ENCODE peak calls at places on chromosomes 3 and 15, in six cellular contexts. One of them, this sample, is unnamed.

GRCh38 chr3:35723480-35724097 is 84.3 kb downstream of the ARPP21 start:
- DNase-seq in A673: no peak
- DNase-seq in HFFc6: no peak
- DNase-seq in effector memory CD4-positive, alpha-beta T cell: no peak
- DNase-seq in NCI-H446 treated with DMSO at 0.1 percent for 48 hours: no peak
- DNase-seq in NCI-H2029: no peak
- DNase-seq in this sample: no peak

GRCh38 chr15:61032600-61033286 is 196.4 kb downstream of the RORA start:
- DNase-seq in A673: no peak
- DNase-seq in HFFc6: no peak
- DNase-seq in effector memory CD4-positive, alpha-beta T cell: no peak
- DNase-seq in NCI-H446 treated with DMSO at 0.1 percent for 48 hours: no peak
- DNase-seq in NCI-H2029: peak; percentile 18
- DNase-seq in this sample: peak; percentile 11

GRCh38 chr3:123276346-123276745 is 74.6 kb downstream of the SEC22A start:
- DNase-seq in A673: no peak
- DNase-seq in HFFc6: no peak
- DNase-seq in effector memory CD4-positive, alpha-beta T cell: no peak
- DNase-seq in NCI-H446 treated with DMSO at 0.1 percent for 48 hours: no peak
- DNase-seq in NCI-H2029: no peak
- DNase-seq in this sample: no peak

GRCh38 chr3:121660356-121661171 is at the start of gene HCLS1:
- DNase-seq in A673: peak; percentile 86
- DNase-seq in HFFc6: no peak
- DNase-seq in effector memory CD4-positive, alpha-beta T cell: peak; percentile 63
- DNase-seq in NCI-H446 treated with DMSO at 0.1 percent for 48 hours: no peak
- DNase-seq in NCI-H2029: peak; percentile 20
- DNase-seq in this sample: peak; percentile 12

GRCh38 chr3:44647771-44648170 is 761 bp upstream of the ZNF35 start:
- DNase-seq in A673: no peak
- DNase-seq in HFFc6: no peak
- DNase-seq in effector memory CD4-positive, alpha-beta T cell: no peak
- DNase-seq in NCI-H446 treated with DMSO at 0.1 percent for 48 hours: no peak
- DNase-seq in NCI-H2029: no peak
- DNase-seq in this sample: no peak

GRCh38 chr3:172696357-172696756 is 14.5 kb downstream of the NCEH1 start:
- DNase-seq in A673: no peak
- DNase-seq in HFFc6: no peak
- DNase-seq in effector memory CD4-positive, alpha-beta T cell: no peak
- DNase-seq in NCI-H446 treated with DMSO at 0.1 percent for 48 hours: no peak
- DNase-seq in NCI-H2029: no peak
- DNase-seq in this sample: no peak

GRCh38 chr3:190616627-190617026 is 102.7 kb downstream of the IL1RAP start:
- DNase-seq in A673: no peak
- DNase-seq in HFFc6: no peak
- DNase-seq in effector memory CD4-positive, alpha-beta T cell: no peak
- DNase-seq in NCI-H446 treated with DMSO at 0.1 percent for 48 hours: no peak
- DNase-seq in NCI-H2029: no peak
- DNase-seq in this sample: no peak

GRCh38 chr15:40902605-40903561 is 8.6 kb downstream of the VPS18 start:
- DNase-seq in A673: no peak
- DNase-seq in HFFc6: no peak
- DNase-seq in effector memory CD4-positive, alpha-beta T cell: no peak
- DNase-seq in NCI-H446 treated with DMSO at 0.1 percent for 48 hours: no peak
- DNase-seq in NCI-H2029: no peak
- DNase-seq in this sample: no peak

GRCh38 chr3:84925571-84925970 is 33.2 kb upstream of the CADM2 start:
- DNase-seq in A673: no peak
- DNase-seq in HFFc6: no peak
- DNase-seq in effector memory CD4-positive, alpha-beta T cell: no peak
- DNase-seq in NCI-H446 treated with DMSO at 0.1 percent for 48 hours: no peak
- DNase-seq in NCI-H2029: no peak
- DNase-seq in this sample: no peak

GRCh38 chr3:99862208-99862607 is 44.5 kb downstream of the CMSS1 start:
- DNase-seq in A673: no peak
- DNase-seq in HFFc6: peak; percentile 86
- DNase-seq in effector memory CD4-positive, alpha-beta T cell: no peak
- DNase-seq in NCI-H446 treated with DMSO at 0.1 percent for 48 hours: no peak
- DNase-seq in NCI-H2029: no peak
- DNase-seq in this sample: no peak

GRCh38 chr3:11238880-11239279 is 33.3 kb upstream of the ATG7 start:
- DNase-seq in A673: no peak
- DNase-seq in HFFc6: peak; percentile 94
- DNase-seq in effector memory CD4-positive, alpha-beta T cell: no peak
- DNase-seq in NCI-H446 treated with DMSO at 0.1 percent for 48 hours: no peak
- DNase-seq in NCI-H2029: no peak
- DNase-seq in this sample: peak; percentile 94

GRCh38 chr3:59247402-59247841 is 197.6 kb upstream of the CFAP20DC start:
- DNase-seq in A673: no peak
- DNase-seq in HFFc6: no peak
- DNase-seq in effector memory CD4-positive, alpha-beta T cell: no peak
- DNase-seq in NCI-H446 treated with DMSO at 0.1 percent for 48 hours: no peak
- DNase-seq in NCI-H2029: no peak
- DNase-seq in this sample: no peak

GRCh38 chr3:78911394-78911793 is 856.4 kb downstream of the ROBO1 start:
- DNase-seq in A673: no peak
- DNase-seq in HFFc6: no peak
- DNase-seq in effector memory CD4-positive, alpha-beta T cell: no peak
- DNase-seq in NCI-H446 treated with DMSO at 0.1 percent for 48 hours: no peak
- DNase-seq in NCI-H2029: no peak
- DNase-seq in this sample: no peak

GRCh38 chr3:52036222-52036694 is 20.1 kb downstream of the DUSP7 start:
- DNase-seq in A673: no peak
- DNase-seq in HFFc6: no peak
- DNase-seq in effector memory CD4-positive, alpha-beta T cell: no peak
- DNase-seq in NCI-H446 treated with DMSO at 0.1 percent for 48 hours: no peak
- DNase-seq in NCI-H2029: no peak
- DNase-seq in this sample: no peak

GRCh38 chr3:171809513-171810277 is 588 bp downstream of the PLD1 start:
- DNase-seq in A673: peak; percentile 81
- DNase-seq in HFFc6: peak; percentile 94
- DNase-seq in effector memory CD4-positive, alpha-beta T cell: no peak
- DNase-seq in NCI-H446 treated with DMSO at 0.1 percent for 48 hours: peak; percentile 49
- DNase-seq in NCI-H2029: peak; percentile 73
- DNase-seq in this sample: peak; percentile 99

GRCh38 chr15:28978011-28978378 is 92.2 kb downstream of the APBA2 start:
- DNase-seq in A673: no peak
- DNase-seq in HFFc6: no peak
- DNase-seq in effector memory CD4-positive, alpha-beta T cell: no peak
- DNase-seq in NCI-H446 treated with DMSO at 0.1 percent for 48 hours: no peak
- DNase-seq in NCI-H2029: no peak
- DNase-seq in this sample: no peak

GRCh38 chr3:195064300-195064931 is 206.5 kb downstream of the XXYLT1 start:
- DNase-seq in A673: no peak
- DNase-seq in HFFc6: no peak
- DNase-seq in effector memory CD4-positive, alpha-beta T cell: no peak
- DNase-seq in NCI-H446 treated with DMSO at 0.1 percent for 48 hours: no peak
- DNase-seq in NCI-H2029: no peak
- DNase-seq in this sample: no peak

GRCh38 chr3:23923786-23924185 is 6.9 kb downstream of the RPL15 start:
- DNase-seq in A673: no peak
- DNase-seq in HFFc6: peak; percentile 20
- DNase-seq in effector memory CD4-positive, alpha-beta T cell: no peak
- DNase-seq in NCI-H446 treated with DMSO at 0.1 percent for 48 hours: no peak
- DNase-seq in NCI-H2029: no peak
- DNase-seq in this sample: peak; percentile 49

GRCh38 chr15:66128116-66128715 is 125.3 kb downstream of the MEGF11 start:
- DNase-seq in A673: no peak
- DNase-seq in HFFc6: no peak
- DNase-seq in effector memory CD4-positive, alpha-beta T cell: no peak
- DNase-seq in NCI-H446 treated with DMSO at 0.1 percent for 48 hours: no peak
- DNase-seq in NCI-H2029: no peak
- DNase-seq in this sample: no peak

GRCh38 chr15:37220949-37221670 is 120.8 kb upstream of the MEIS2 start:
- DNase-seq in A673: no peak
- DNase-seq in HFFc6: no peak
- DNase-seq in effector memory CD4-positive, alpha-beta T cell: no peak
- DNase-seq in NCI-H446 treated with DMSO at 0.1 percent for 48 hours: peak; percentile 75
- DNase-seq in NCI-H2029: no peak
- DNase-seq in this sample: no peak

GRCh38 chr3:59644479-59645075 is 594.8 kb upstream of the CFAP20DC start:
- DNase-seq in A673: no peak
- DNase-seq in HFFc6: no peak
- DNase-seq in effector memory CD4-positive, alpha-beta T cell: no peak
- DNase-seq in NCI-H446 treated with DMSO at 0.1 percent for 48 hours: no peak
- DNase-seq in NCI-H2029: no peak
- DNase-seq in this sample: no peak

This sample was measured in fibroblast of the aortic adventitia.